ENCODE peak calls at places on chromosomes 13 and 19, in four cellular contexts. E is cardiac fibroblast, L is coronary artery, J is small intestine. F is an unnamed sample.

GRCh38 chr13:99988469-99989375 is 7.1 kb downstream of the ZIC2 start:
- DNase-seq in E (no peak), L (no peak), J (no peak), F (no peak)

GRCh38 chr13:50589651-50590054 is 253.8 kb downstream of the DLEU7 start:
- DNase-seq in E (peak), L (no peak), J (no peak), F (no peak)

GRCh38 chr13:70188567-70188966 is 80.3 kb upstream of the KLHL1 start:
- DNase-seq in E (no peak), L (no peak), J (no peak), F (no peak)

GRCh38 chr19:45640849-45641273 is 1.7 kb upstream of the EML2 start:
- DNase-seq in E (no peak), L (no peak), J (no peak), F (peak)

GRCh38 chr13:112873851-112874750 is 94.9 kb upstream of the MCF2L start:
- DNase-seq in E (peak), L (peak), J (peak), F (peak)

GRCh38 chr19:34305221-34306058 is 51.1 kb downstream of the GARRE1 start:
- DNase-seq in E (peak), L (no peak), J (no peak), F (no peak)

GRCh38 chr19:11580665-11581418 is 3.4 kb upstream of the ACP5 start:
- DNase-seq in E (peak), L (no peak), J (no peak), F (no peak)

GRCh38 chr19:57830071-57830602 is at the start of gene ZNF587B:
- DNase-seq in E (peak), L (peak), J (peak), F (no peak)

GRCh38 chr19:36115453-36116343 is at the start of gene TBCB:
- DNase-seq in E (peak), L (peak), J (peak), F (no peak)

GRCh38 chr13:50552424-50552966 is 291.0 kb downstream of the DLEU7 start:
- DNase-seq in E (no peak), L (no peak), J (no peak), F (no peak)

GRCh38 chr19:52188822-52189744 is 769 bp upstream of the PPP2R1A start:
- DNase-seq in E (no peak), L (no peak), J (no peak), F (no peak)

GRCh38 chr13:113538689-113539058 is 45.9 kb upstream of the TFDP1 start:
- DNase-seq in E (no peak), L (no peak), J (no peak), F (no peak)

GRCh38 chr13:106163426-106163825 is 372.0 kb downstream of the EFNB2 start:
- DNase-seq in E (no peak), L (no peak), J (peak), F (no peak)

GRCh38 chr13:53200498-53201453 is 172.2 kb downstream of the OLFM4 start:
- DNase-seq in E (no peak), L (no peak), J (peak), F (no peak)

GRCh38 chr19:18202759-18203407 is 959 bp downstream of the RAB3A start:
- DNase-seq in E (peak), L (no peak), J (peak), F (no peak)

GRCh38 chr19:21587549-21587948 is 82.1 kb downstream of the ZNF429 start:
- DNase-seq in E (no peak), L (no peak), J (no peak), F (no peak)

GRCh38 chr13:78121459-78122348 is 203.1 kb upstream of the EDNRB start:
- DNase-seq in E (peak), L (no peak), J (peak), F (peak)

GRCh38 chr13:53075356-53076041 is 46.9 kb downstream of the OLFM4 start:
- DNase-seq in E (no peak), L (no peak), J (no peak), F (no peak)

GRCh38 chr19:44663996-44664395 is 7.3 kb upstream of the CEACAM19 start:
- DNase-seq in E (no peak), L (no peak), J (no peak), F (no peak)

GRCh38 chr13:49627831-49628652 is at the start of gene ARL11:
- DNase-seq in E (no peak), L (no peak), J (peak), F (peak)

GRCh38 chr13:44694842-44695241 is 118.7 kb upstream of the TSC22D1 start:
- DNase-seq in E (no peak), L (no peak), J (no peak), F (no peak)

GRCh38 chr19:51456541-51457290 is 1.5 kb downstream of the SIGLEC8 start:
- DNase-seq in E (no peak), L (no peak), J (no peak), F (no peak)

GRCh38 chr13:41511827-41512226 is 54.5 kb downstream of the RGCC start:
- DNase-seq in E (no peak), L (no peak), J (no peak), F (no peak)

GRCh38 chr13:40394304-40394983 is 272.0 kb downstream of the FOXO1 start:
- DNase-seq in E (no peak), L (no peak), J (peak), F (no peak)

GRCh38 chr13:100597253-100597652 is 8.7 kb upstream of the GGACT start:
- DNase-seq in E (no peak), L (no peak), J (no peak), F (no peak)

GRCh38 chr13:19059016-19059780 is 122.4 kb downstream of the TUBA3C start:
- DNase-seq in E (no peak), L (no peak), J (no peak), F (no peak)

GRCh38 chr19:40445006-40445312 is 824 bp upstream of the SERTAD3 start:
- DNase-seq in E (no peak), L (no peak), J (no peak), F (no peak)

GRCh38 chr19:55340784-55341147 is 1.1 kb downstream of the KMT5C start:
- DNase-seq in E (no peak), L (no peak), J (peak), F (no peak)

GRCh38 chr19:39737929-39738328 is at the start of gene CLC:
- DNase-seq in E (no peak), L (no peak), J (no peak), F (no peak)

GRCh38 chr19:41844601-41845000 is at the start of gene LYPD4:
- DNase-seq in E (no peak), L (no peak), J (no peak), F (no peak)

GRCh38 chr13:81171065-81171647 is 830.2 kb upstream of the SPRY2 start:
- DNase-seq in E (peak), L (no peak), J (peak), F (peak)

GRCh38 chr19:48780684-48781391 is 25.5 kb downstream of the FGF21 start:
- DNase-seq in E (peak), L (no peak), J (peak), F (no peak)

GRCh38 chr13:91323349-91323748 is 24.1 kb upstream of the MIR17HG start:
- DNase-seq in E (no peak), L (no peak), J (no peak), F (peak)

GRCh38 chr19:6736917-6737283 is 480 bp downstream of the GPR108 start:
- DNase-seq in E (no peak), L (no peak), J (no peak), F (no peak)

GRCh38 chr13:39941236-39941635 is 285.8 kb downstream of the COG6 start:
- DNase-seq in E (no peak), L (no peak), J (no peak), F (no peak)

GRCh38 chr19:3146677-3147100 is 10.9 kb downstream of the GNA15 start:
- DNase-seq in E (no peak), L (no peak), J (no peak), F (no peak)

GRCh38 chr19:13996928-13997636 is 9.0 kb downstream of the RFX1 start:
- DNase-seq in E (no peak), L (no peak), J (no peak), F (no peak)

GRCh38 chr19:41951686-41952172 is 7.4 kb downstream of the RABAC1 start:
- DNase-seq in E (peak), L (no peak), J (peak), F (peak)

GRCh38 chr19:12932392-12933286 is 872 bp downstream of the FARSA start:
- DNase-seq in E (no peak), L (no peak), J (no peak), F (no peak)

GRCh38 chr19:12924621-12925310 is 5.7 kb upstream of the SYCE2 start:
- DNase-seq in E (no peak), L (no peak), J (no peak), F (no peak)

GRCh38 chr19:12933287-12934072 is at the start of gene FARSA:
- DNase-seq in E (peak), L (peak), J (peak), F (peak)

GRCh38 chr19:12935071-12935470 is 1.6 kb upstream of the FARSA start:
- DNase-seq in E (no peak), L (no peak), J (no peak), F (no peak)

GRCh38 chr19:12930002-12930645 is 3.4 kb downstream of the FARSA start:
- DNase-seq in E (no peak), L (no peak), J (no peak), F (no peak)
- H3K4me3 ChIP-seq in E (no peak), L (no peak), J (no peak), F (no peak)

DNA sequence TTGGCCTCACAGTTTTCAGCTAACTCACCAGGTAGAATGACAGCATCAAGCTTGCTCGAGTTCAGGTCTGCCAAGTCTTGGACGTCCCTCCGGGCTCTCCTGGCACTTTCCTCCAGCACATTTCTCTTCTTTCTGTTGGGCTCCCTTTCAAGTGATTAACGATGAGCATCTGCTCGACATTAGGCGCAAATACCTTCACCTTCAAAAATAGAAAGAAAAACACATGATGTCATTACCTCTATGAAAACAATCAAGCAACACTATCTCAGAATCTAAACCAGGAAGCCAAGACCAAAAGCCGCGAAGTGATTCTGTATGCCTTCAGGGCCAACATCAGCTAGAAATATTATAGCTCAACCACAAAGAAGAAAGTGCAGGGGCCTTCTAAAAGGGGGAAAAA is 15.4 kb upstream of the CLN5 start:
- DNase-seq in E (no peak), L (no peak), J (no peak), F (peak)
- H3K4me3 ChIP-seq in E (no peak), L (no peak), J (no peak), F (no peak)

DNA sequence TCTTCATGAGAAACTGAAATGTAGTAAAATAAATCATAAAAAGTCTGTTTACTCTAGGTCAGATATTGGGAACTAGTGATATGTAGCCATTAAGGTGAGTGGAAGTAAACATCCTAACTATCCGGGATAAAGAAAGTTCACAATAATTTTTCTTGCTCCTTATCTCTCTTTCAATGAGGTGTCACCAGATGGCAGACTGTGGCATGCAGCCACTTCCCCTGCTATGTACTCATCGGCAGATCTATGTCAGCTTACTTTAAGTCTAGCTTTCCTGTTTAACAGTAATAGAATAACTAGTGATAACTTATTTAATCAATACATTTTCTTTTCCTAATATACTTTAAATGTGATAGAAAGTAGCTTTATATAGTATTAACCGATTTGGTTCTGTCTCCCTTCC is 181.9 kb downstream of the NDFIP2 start:
- DNase-seq in E (peak), L (no peak), J (peak), F (peak)
- H3K4me3 ChIP-seq in E (no peak), L (no peak), J (no peak), F (no peak)

GRCh38 chr19:16496613-16496983 is 404 bp downstream of the C19orf44 start:
- DNase-seq in E (peak), L (no peak), J (no peak), F (no peak)

GRCh38 chr19:16497042-16497441 is 848 bp downstream of the C19orf44 start:
- DNase-seq in E (no peak), L (no peak), J (no peak), F (no peak)

GRCh38 chr19:16495982-16496612 is at the start of the genes C19orf44 and CALR3:
- DNase-seq in E (peak), L (peak), J (peak), F (peak)

DNA sequence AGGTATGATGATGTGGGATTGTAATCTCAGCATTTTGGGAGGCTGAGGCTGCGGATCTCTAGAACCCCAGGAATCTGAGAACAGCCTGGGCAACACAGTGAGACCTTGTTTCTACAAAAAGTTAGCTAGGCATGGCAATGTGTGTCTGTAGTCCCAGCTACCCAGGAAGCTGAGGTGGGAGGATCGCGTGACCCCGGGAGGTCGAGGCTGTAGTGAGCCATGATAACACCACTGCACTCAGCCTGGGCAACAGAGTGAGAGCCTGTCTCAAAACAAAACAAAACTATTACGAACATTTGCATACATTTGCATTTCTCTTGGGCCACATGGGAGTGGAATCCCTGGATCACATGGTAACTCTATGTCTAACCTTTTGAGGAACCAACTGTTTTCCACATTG is 1.6 kb downstream of the C19orf44 start:
- DNase-seq in E (no peak), L (no peak), J (no peak), F (no peak)
- H3K4me3 ChIP-seq in E (no peak), L (no peak), J (no peak), F (no peak)

DNA sequence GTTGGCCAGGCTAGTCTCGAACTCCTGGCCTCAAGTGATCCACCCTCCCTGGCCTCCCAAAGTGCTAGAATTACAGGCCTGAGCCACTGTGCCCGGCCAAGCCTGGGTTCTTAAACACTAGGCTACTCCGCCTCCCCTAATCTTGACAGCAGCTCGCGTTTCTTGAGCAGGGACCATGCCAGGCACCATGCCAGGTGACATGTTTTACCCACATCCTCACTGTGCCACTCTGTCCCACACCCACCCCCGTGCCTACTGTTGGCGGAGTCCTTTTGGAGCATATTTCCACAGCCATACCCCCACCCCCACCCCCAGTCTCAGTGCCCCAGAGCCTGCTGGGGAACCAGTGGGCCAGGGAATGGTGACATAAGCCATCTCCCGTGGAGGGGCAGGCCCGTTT is 98.8 kb downstream of the DPF1 start:
- DNase-seq in E (no peak), L (no peak), J (no peak), F (no peak)
- H3K4me3 ChIP-seq in E (no peak), L (no peak), J (no peak), F (no peak)

GRCh38 chr13:30375436-30375835 is 46.9 kb upstream of the UBE2L5 start:
- DNase-seq in E (no peak), L (no peak), J (no peak), F (no peak)

GRCh38 chr13:30381049-30381448 is 41.2 kb upstream of the UBE2L5 start:
- DNase-seq in E (no peak), L (no peak), J (no peak), F (no peak)

GRCh38 chr13:30377312-30377685 is 45.0 kb upstream of the UBE2L5 start:
- DNase-seq in E (no peak), L (no peak), J (no peak), F (no peak)

GRCh38 chr13:30373727-30374126 is 48.6 kb upstream of the UBE2L5 start:
- DNase-seq in E (no peak), L (no peak), J (no peak), F (no peak)

GRCh38 chr13:30376426-30377311 is 45.6 kb upstream of the UBE2L5 start:
- DNase-seq in E (no peak), L (no peak), J (peak), F (peak)
- H3K4me3 ChIP-seq in E (no peak), L (no peak), J (no peak), F (peak)

GRCh38 chr19:7928741-7929701 is 3.1 kb upstream of the CTXN1 start:
- DNase-seq in E (peak), L (no peak), J (no peak), F (peak)
- H3K4me3 ChIP-seq in E (no peak), L (peak), J (no peak), F (no peak)

GRCh38 chr19:1811472-1811894 is 593 bp downstream of the ATP8B3 start:
- DNase-seq in E (peak), L (peak), J (peak), F (no peak)
- H3K4me3 ChIP-seq in E (peak), L (peak), J (no peak), F (peak)

DNA sequence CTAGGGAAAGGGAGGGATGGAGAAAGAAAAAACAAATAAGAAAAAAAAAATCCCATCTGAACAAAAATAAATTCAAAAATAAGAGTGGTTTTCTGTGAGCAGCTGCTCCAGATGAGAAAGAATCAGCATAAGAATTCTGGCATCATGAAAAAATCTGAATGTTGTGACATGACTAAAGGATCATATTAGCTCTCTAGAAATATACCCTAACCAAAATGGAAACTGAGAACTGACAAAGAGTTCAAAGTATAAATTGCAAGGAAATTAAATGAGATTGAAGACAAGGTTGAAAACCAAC is 579.0 kb downstream of the UQCRFS1 start:
- DNase-seq in E (no peak), L (no peak), J (no peak), F (no peak)
- H3K4me3 ChIP-seq in E (no peak), L (no peak), J (no peak), F (no peak)